ENCODE peak calls at places on chromosomes 2 and 18, in four cellular contexts. L is K562, Y is GM12878, D is HepG2. W is an unnamed sample.

GRCh38 chr2:237315170-237315880 is 98.6 kb downstream of the COL6A3 start:
- DNase-seq in L (no peak), Y (no peak), D (peak), W (peak)

GRCh38 chr2:223044092-223044836 is 7.7 kb upstream of the KCNE4 start:
- DNase-seq in L (peak), Y (no peak), D (no peak), W (no peak)

GRCh38 chr18:75247601-75248421 is 37.2 kb downstream of the TSHZ1 start:
- DNase-seq in L (no peak), Y (no peak), D (peak), W (no peak)

GRCh38 chr18:67199993-67200617 is 316.4 kb downstream of the DSEL start:
- DNase-seq in L (no peak), Y (peak), D (peak), W (peak)

GRCh38 chr2:18588802-18589201 is 567 bp downstream of the NT5C1B start:
- DNase-seq in L (no peak), Y (no peak), D (no peak), W (no peak)

GRCh38 chr2:30268296-30268871 is 37.0 kb downstream of the LBH start:
- DNase-seq in L (no peak), Y (no peak), D (no peak), W (no peak)

GRCh38 chr2:239380831-239381708 is 19.8 kb downstream of the HDAC4 start:
- DNase-seq in L (no peak), Y (peak), D (no peak), W (no peak)

GRCh38 chr2:55985406-55985805 is 61.8 kb upstream of the EFEMP1 start:
- DNase-seq in L (no peak), Y (peak), D (no peak), W (no peak)

GRCh38 chr2:29218071-29218470 is 102.9 kb downstream of the CLIP4 start:
- DNase-seq in L (no peak), Y (no peak), D (no peak), W (no peak)

GRCh38 chr2:109129356-109129920 is 433 bp downstream of the SH3RF3 start:
- DNase-seq in L (no peak), Y (no peak), D (no peak), W (peak)

GRCh38 chr2:120419073-120419472 is 73.1 kb downstream of the INHBB start:
- DNase-seq in L (no peak), Y (no peak), D (no peak), W (no peak)

GRCh38 chr2:144501118-144501517 is 18.8 kb downstream of the ZEB2 start:
- DNase-seq in L (no peak), Y (no peak), D (no peak), W (no peak)

GRCh38 chr2:12930382-12930781 is 213.6 kb downstream of the TRIB2 start:
- DNase-seq in L (no peak), Y (no peak), D (no peak), W (no peak)

GRCh38 chr2:218567797-218568189 is 358 bp downstream of the USP37 start:
- DNase-seq in L (no peak), Y (no peak), D (no peak), W (no peak)

GRCh38 chr2:40809156-40809555 is 357.3 kb upstream of the SLC8A1 start:
- DNase-seq in L (no peak), Y (no peak), D (no peak), W (no peak)

GRCh38 chr2:20129320-20130274 is 78.2 kb upstream of the LAPTM4A start:
- DNase-seq in L (no peak), Y (no peak), D (no peak), W (no peak)

DNA sequence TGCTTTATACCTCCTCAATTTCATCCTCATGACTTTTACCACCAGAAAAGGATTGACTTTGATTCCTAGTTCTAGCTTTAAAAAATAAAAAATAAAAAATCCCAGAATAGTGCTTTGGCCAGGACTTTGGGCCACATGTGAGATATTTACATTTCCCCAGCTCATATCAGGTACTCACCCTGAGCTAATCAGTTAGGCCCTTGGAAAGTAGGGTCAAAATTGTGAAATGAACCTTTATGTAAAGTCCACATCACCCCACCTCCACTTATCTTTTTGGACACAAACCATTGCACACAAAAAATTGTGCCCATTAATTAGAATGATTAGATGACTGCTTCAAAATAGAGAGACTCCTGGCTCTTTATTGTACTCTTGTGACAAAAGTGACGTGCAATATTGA is 17.2 kb downstream of the ME2 start:
- DNase-seq in L (no peak), Y (no peak), D (peak), W (no peak)
- TF ChIP-seq USF2 in L (no peak), Y (no peak), D (no peak), W (no peak)

DNA sequence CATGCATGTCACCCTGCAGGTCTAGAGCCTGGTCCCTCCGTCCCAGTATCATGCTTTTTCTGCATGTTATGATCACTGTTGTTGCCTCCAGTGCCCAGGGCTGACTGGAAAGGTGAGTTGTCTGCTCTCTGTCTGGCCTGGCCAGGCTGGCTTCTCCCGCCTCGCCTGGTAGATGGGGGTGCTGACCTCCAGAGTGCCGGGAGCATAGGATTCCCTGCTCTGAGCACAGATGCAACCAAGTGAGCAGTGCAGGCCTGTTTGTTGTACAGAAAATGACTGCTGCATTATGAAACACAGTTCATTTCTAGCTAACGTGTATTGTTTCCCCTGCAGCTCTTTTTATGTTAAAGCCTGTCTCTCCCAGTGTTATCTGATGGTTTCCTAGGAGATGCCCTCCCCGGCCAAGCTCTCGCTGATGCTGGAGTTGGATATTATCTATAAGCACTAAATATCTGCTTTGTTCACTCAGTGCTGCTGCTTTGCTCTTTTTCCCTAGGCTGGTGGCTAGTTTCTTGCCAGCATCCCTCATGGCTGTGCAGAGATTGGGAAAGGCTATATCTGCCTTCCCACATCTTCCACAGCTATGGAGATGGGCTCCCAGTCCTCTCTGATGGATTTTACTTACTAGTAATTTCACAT is 158.2 kb downstream of the TDRD15 start:
- DNase-seq in L (no peak), Y (no peak), D (no peak), W (peak)
- TF ChIP-seq FOXM1 in L (no peak), Y (no peak), D (no peak), W (no peak)

DNA sequence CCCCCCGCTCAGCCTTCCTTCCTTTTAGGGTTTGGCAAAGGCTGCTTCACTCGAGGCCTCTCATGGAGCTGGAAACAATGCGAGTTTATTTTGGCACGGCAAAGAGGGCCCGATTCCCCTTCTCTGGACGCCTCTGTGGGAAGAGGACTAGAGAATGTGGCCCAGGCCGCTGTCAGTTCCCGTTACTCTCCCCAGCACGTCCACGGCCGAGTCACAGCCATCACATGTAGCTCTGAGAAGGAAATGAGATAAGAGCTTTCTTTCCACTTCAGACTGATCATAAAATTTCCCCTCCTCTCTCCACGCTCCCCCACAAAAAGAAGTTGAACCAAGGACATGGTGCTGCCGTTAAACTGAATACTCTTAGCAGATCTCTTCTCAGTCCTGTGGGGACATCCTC is 101.4 kb downstream of the MCFD2 start:
- DNase-seq in L (no peak), Y (no peak), D (no peak), W (peak)
- TF ChIP-seq USF2 in L (no peak), Y (no peak), D (no peak), W (no peak)

GRCh38 chr2:78892310-78892709 is 133.2 kb upstream of the REG3G start:
- DNase-seq in L (no peak), Y (no peak), D (no peak), W (no peak)
- TF ChIP-seq FOXM1 in L (no peak), Y (no peak), D (no peak), W (no peak)

GRCh38 chr18:42937434-42937833 is 178.1 kb downstream of the RIT2 start:
- DNase-seq in L (no peak), Y (no peak), D (no peak), W (peak)

GRCh38 chr18:42936289-42936688 is 179.2 kb downstream of the RIT2 start:
- DNase-seq in L (no peak), Y (peak), D (no peak), W (no peak)

DNA sequence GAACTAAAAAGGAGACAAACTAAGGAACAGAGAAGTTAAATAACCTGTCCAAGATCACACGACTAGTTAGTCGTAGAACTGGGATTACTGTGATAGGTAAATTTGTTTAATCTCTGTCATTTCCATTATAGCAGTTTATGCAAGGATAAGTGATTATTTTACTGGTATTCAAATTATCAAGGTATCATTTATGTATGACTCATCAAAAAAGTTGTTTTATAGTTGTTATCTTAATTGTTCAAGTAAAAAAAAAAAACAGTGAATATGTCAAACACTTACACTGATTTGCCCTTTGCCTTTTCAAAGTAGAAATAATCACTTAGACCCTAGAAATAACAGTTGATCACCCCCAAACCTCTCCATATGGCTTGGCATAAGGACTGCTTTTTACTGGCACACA is 173.6 kb downstream of the RIT2 start:
- DNase-seq in L (no peak), Y (no peak), D (no peak), W (no peak)
- TF ChIP-seq USF2 in L (no peak), Y (no peak), D (no peak), W (no peak)

GRCh38 chr2:85549826-85550225 is 10.9 kb downstream of the MAT2A start:
- DNase-seq in L (no peak), Y (no peak), D (no peak), W (no peak)
- TF ChIP-seq FOXM1 in L (no peak), Y (no peak), D (no peak), W (no peak)

DNA sequence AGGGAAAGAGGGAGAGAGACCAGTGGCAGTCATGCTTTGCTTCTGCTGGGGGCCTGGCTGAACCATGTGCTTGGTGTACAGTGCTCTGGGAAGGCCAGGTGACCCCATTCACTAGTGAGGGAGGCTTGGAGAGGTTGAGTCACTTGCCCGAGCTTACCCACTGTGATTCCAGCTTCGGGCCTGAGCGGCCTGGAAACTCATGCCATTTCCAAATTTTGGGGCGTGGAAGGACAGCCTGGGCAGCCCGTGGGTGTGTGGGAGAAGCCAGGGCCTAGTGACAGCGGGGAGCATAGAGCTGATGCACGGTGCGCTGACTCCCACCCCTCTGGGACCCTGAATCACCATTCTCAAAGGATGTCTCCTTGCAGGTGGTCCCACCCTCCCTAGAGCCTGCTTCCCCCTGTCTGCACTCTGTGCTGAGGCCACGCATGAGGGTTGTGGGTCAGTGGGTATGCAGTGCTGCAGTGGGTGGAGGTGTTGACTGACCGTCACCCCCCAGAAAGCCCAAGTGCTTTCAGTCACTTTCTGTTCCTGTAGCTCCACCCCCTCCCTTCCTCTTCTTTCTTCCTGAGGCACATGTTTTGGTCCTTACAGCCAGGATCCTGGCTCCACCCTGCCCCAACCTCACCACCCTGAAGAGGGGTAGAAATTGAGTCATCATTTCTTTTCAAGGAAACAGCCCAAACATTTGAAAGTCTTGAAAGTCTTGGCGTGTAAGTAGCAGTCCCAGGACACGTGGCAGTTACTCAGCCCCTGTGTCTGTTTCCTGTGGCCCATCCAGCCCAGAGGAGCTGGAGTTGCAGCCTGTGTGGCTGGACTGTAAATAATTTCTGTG is 69.3 kb upstream of the MCFD2 start:
- DNase-seq in L (peak), Y (peak), D (no peak), W (no peak)
- TF ChIP-seq USF2 in L (no peak), Y (peak), D (no peak), W (no peak)

GRCh38 chr2:240614391-240614790 is 10.9 kb upstream of the GPR35 start:
- DNase-seq in L (no peak), Y (no peak), D (no peak), W (no peak)
- TF ChIP-seq FOXM1 in L (no peak), Y (no peak), D (no peak), W (no peak)